ENCODE peak calls at places on chromosomes 4 and X, in five cellular contexts. Y, M, K, T and H are unnamed samples.

GRCh38 chr4:98209111-98209510 is 52.1 kb upstream of the RAP1GDS1 start:
- DNase-seq in Y (no peak), M (no peak), K (no peak), T (no peak), H (no peak)

GRCh38 chr4:37675587-37676290 is 10.4 kb downstream of the RELL1 start:
- DNase-seq in Y (no peak), M (no peak), K (no peak), T (peak; percentile 76), H (no peak)

GRCh38 chr4:78079701-78080430 is 22.7 kb downstream of the FRAS1 start:
- DNase-seq in Y (no peak), M (no peak), K (no peak), T (no peak), H (no peak)

GRCh38 chrX:23008431-23009099 is 8.8 kb downstream of the DDX53 start:
- DNase-seq in Y (peak; percentile 20), M (peak; percentile 28), K (peak; percentile 58), T (no peak), H (no peak)

GRCh38 chrX:39983715-39984114 is 114.0 kb downstream of the BCOR start:
- DNase-seq in Y (no peak), M (peak; percentile 44), K (no peak), T (no peak), H (no peak)

GRCh38 chr4:8058031-8058479 is 100.6 kb downstream of the ABLIM2 start:
- DNase-seq in Y (no peak), M (no peak), K (no peak), T (no peak), H (no peak)

GRCh38 chr4:110622841-110623709 is at the start of gene PITX2:
- DNase-seq in Y (peak; percentile 53), M (peak; percentile 90), K (peak; percentile 99), T (peak; percentile 38), H (peak; percentile 67)

GRCh38 chr4:40722576-40723161 is 27.1 kb upstream of the NSUN7 start:
- DNase-seq in Y (no peak), M (no peak), K (no peak), T (no peak), H (no peak)

GRCh38 chrX:1336331-1337143 is at the start of gene IL3RA:
- DNase-seq in Y (peak; percentile 8), M (peak; percentile 14), K (no peak), T (no peak), H (no peak)

GRCh38 chr4:144296941-144297340 is 156.4 kb upstream of the GYPA start:
- DNase-seq in Y (no peak), M (no peak), K (no peak), T (no peak), H (no peak)

GRCh38 chrX:120664081-120664480 is 34.2 kb upstream of the C1GALT1C1 start:
- DNase-seq in Y (no peak), M (peak; percentile 27), K (peak; percentile 13), T (no peak), H (no peak)

GRCh38 chr4:84985952-84986351 is 19.5 kb upstream of the WDFY3 start:
- DNase-seq in Y (peak; percentile 89), M (peak; percentile 36), K (no peak), T (no peak), H (no peak)

GRCh38 chr4:93184093-93184492 is 644.5 kb upstream of the ATOH1 start:
- DNase-seq in Y (no peak), M (no peak), K (no peak), T (peak; percentile 58), H (no peak)

GRCh38 chrX:48677456-48678030 is 6.1 kb upstream of the WAS start:
- DNase-seq in Y (no peak), M (no peak), K (no peak), T (no peak), H (no peak)

GRCh38 chrX:19725545-19726102 is 161.8 kb downstream of the SH3KBP1 start:
- DNase-seq in Y (no peak), M (peak; percentile 13), K (no peak), T (no peak), H (no peak)

GRCh38 chrX:154374361-154375155 is at the start of gene FLNA:
- DNase-seq in Y (no peak), M (peak; percentile 22), K (peak; percentile 69), T (peak; percentile 41), H (peak; percentile 53)

GRCh38 chrX:24718771-24719170 is 25.1 kb downstream of the POLA1 start:
- DNase-seq in Y (no peak), M (no peak), K (no peak), T (no peak), H (no peak)

GRCh38 chr4:161702287-161702686 is 461.5 kb downstream of the FSTL5 start:
- DNase-seq in Y (no peak), M (no peak), K (peak; percentile 41), T (no peak), H (no peak)

GRCh38 chr4:120680647-120681228 is 241.8 kb downstream of the PRDM5 start:
- DNase-seq in Y (no peak), M (no peak), K (no peak), T (no peak), H (no peak)

GRCh38 chrX:119488749-119489148 is 20.5 kb downstream of the SLC25A5 start:
- DNase-seq in Y (peak; percentile 41), M (peak; percentile 53), K (peak; percentile 63), T (peak; percentile 65), H (peak; percentile 53)

GRCh38 chr4:4969298-4969697 is 50.0 kb downstream of the CYTL1 start:
- DNase-seq in Y (no peak), M (peak; percentile 61), K (no peak), T (peak; percentile 14), H (no peak)

GRCh38 chrX:1851527-1851926 is 236.7 kb downstream of the ASMT start:
- DNase-seq in Y (peak; percentile 3), M (no peak), K (no peak), T (no peak), H (no peak)

GRCh38 chr4:112515278-112516075 is 503 bp downstream of the NEUROG2 start:
- DNase-seq in Y (peak; percentile 18), M (no peak), K (peak; percentile 59), T (no peak), H (peak; percentile 18)

GRCh38 chrX:101079223-101079622 is 544 bp downstream of the TMEM35A start:
- DNase-seq in Y (no peak), M (no peak), K (peak; percentile 17), T (no peak), H (no peak)

GRCh38 chr4:47551682-47552081 is 66.6 kb downstream of the ATP10D start:
- DNase-seq in Y (no peak), M (no peak), K (no peak), T (no peak), H (no peak)

GRCh38 chrX:103608305-103608963 is 671 bp downstream of the TCEAL3 start:
- DNase-seq in Y (no peak), M (no peak), K (no peak), T (peak; percentile 36), H (peak; percentile 9)

GRCh38 chr4:75490155-75490554 is 24.0 kb downstream of the RCHY1 start:
- DNase-seq in Y (no peak), M (peak; percentile 33), K (peak; percentile 29), T (no peak), H (no peak)

GRCh38 chrX:129540725-129541184 is 696 bp downstream of the OCRL start:
- DNase-seq in Y (no peak), M (peak; percentile 28), K (peak; percentile 3), T (peak; percentile 9), H (peak; percentile 7)

GRCh38 chr4:40255722-40256281 is 59.0 kb downstream of the RHOH start:
- DNase-seq in Y (peak; percentile 91), M (peak; percentile 92), K (no peak), T (no peak), H (no peak)

GRCh38 chr4:128461300-128462103 is 173.9 kb upstream of the PGRMC2 start:
- DNase-seq in Y (peak; percentile 91), M (peak; percentile 83), K (no peak), T (peak; percentile 18), H (no peak)

GRCh38 chrX:81414630-81415029 is 212.7 kb downstream of the SH3BGRL start:
- DNase-seq in Y (no peak), M (peak; percentile 0), K (no peak), T (no peak), H (no peak)

GRCh38 chrX:11129546-11129945 is 18.4 kb downstream of the HCCS start:
- DNase-seq in Y (no peak), M (peak; percentile 52), K (peak; percentile 14), T (no peak), H (no peak)

GRCh38 chr4:73458184-73459047 is 22.4 kb downstream of the AFP start:
- DNase-seq in Y (no peak), M (no peak), K (no peak), T (no peak), H (no peak)

GRCh38 chr4:163484906-163485305 is 9.6 kb upstream of the TMA16 start:
- DNase-seq in Y (peak; percentile 46), M (peak; percentile 40), K (peak; percentile 88), T (peak; percentile 29), H (peak; percentile 29)

GRCh38 chr4:167234388-167234881 is at the start of gene SPOCK3:
- DNase-seq in Y (peak; percentile 4), M (peak; percentile 1), K (peak; percentile 71), T (peak; percentile 5), H (peak; percentile 21)

GRCh38 chr4:73068496-73069337 is 799 bp downstream of the COX18 start:
- DNase-seq in Y (peak; percentile 11), M (peak; percentile 17), K (peak; percentile 22), T (no peak), H (no peak)

GRCh38 chr4:168487821-168488162 is 7.5 kb upstream of the DDX60L start:
- DNase-seq in Y (no peak), M (no peak), K (no peak), T (no peak), H (no peak)

GRCh38 chrX:49177338-49177833 is 5.7 kb downstream of the PLP2 start:
- DNase-seq in Y (no peak), M (no peak), K (no peak), T (no peak), H (no peak)

GRCh38 chr4:37068580-37068979 is 176.0 kb upstream of the NWD2 start:
- DNase-seq in Y (no peak), M (no peak), K (peak; percentile 68), T (no peak), H (no peak)

GRCh38 chr4:186823989-186824388 is 100.3 kb upstream of the FAT1 start:
- DNase-seq in Y (no peak), M (peak; percentile 62), K (no peak), T (no peak), H (no peak)